ENCODE peak calls at places on chromosomes 6 and 20, in five cellular contexts. J, L, Q, R and T are unnamed samples.

GRCh38 chr6:36223706-36224105 is 27.2 kb downstream of the BRPF3 start:
- DNase-seq in J (no peak), L (no peak), Q (no peak), R (no peak), T (no peak)

GRCh38 chr6:14711056-14711703 is 534.7 kb upstream of the JARID2 start:
- DNase-seq in J (no peak), L (peak), Q (no peak), R (no peak), T (no peak)

GRCh38 chr6:161242113-161242512 is 31.7 kb downstream of the AGPAT4 start:
- DNase-seq in J (no peak), L (no peak), Q (no peak), R (no peak), T (no peak)

GRCh38 chr20:62647521-62648317 is 5.4 kb downstream of the SLCO4A1 start:
- DNase-seq in J (peak), L (no peak), Q (no peak), R (no peak), T (no peak)

GRCh38 chr20:4811661-4812181 is 90.0 kb downstream of the PRND start:
- DNase-seq in J (no peak), L (no peak), Q (no peak), R (no peak), T (no peak)

GRCh38 chr20:23515250-23515939 is 24.5 kb downstream of the CST8 start:
- DNase-seq in J (no peak), L (no peak), Q (no peak), R (no peak), T (no peak)

GRCh38 chr6:118296129-118296852 is 251.8 kb upstream of the PLN start:
- DNase-seq in J (no peak), L (no peak), Q (no peak), R (no peak), T (no peak)

GRCh38 chr20:35529552-35529951 is at the start of gene C20orf173:
- DNase-seq in J (no peak), L (no peak), Q (no peak), R (no peak), T (no peak)

GRCh38 chr6:100464910-100465700 is at the start of gene SIM1:
- DNase-seq in J (peak), L (peak), Q (peak), R (peak), T (peak)

GRCh38 chr6:79646006-79646405 is 14.9 kb downstream of the SH3BGRL2 start:
- DNase-seq in J (peak), L (no peak), Q (no peak), R (no peak), T (no peak)

GRCh38 chr6:12436683-12437082 is 146.5 kb downstream of the EDN1 start:
- DNase-seq in J (no peak), L (no peak), Q (no peak), R (no peak), T (no peak)

GRCh38 chr6:125066964-125067363 is 86.6 kb upstream of the TPD52L1 start:
- DNase-seq in J (no peak), L (peak), Q (no peak), R (no peak), T (peak)

GRCh38 chr6:163197839-163198238 is 216.7 kb upstream of the QKI start:
- DNase-seq in J (no peak), L (no peak), Q (no peak), R (no peak), T (no peak)

GRCh38 chr6:106279179-106279578 is 46.4 kb downstream of the ATG5 start:
- DNase-seq in J (no peak), L (peak), Q (no peak), R (no peak), T (no peak)

GRCh38 chr6:43644940-43645612 is at the start of gene RSPH9:
- DNase-seq in J (no peak), L (no peak), Q (peak), R (no peak), T (no peak)